ENCODE peak calls at places on chromosomes 1 and 21, in four cellular contexts. W is tibial nerve, U is A549, G is stomach. M is an unnamed sample.
A peak's percentile ranks its signal among the peaks of the same experiment; 100 is the strongest.

GRCh38 chr21:41901099-41901498 is 22.0 kb upstream of the PRDM15 start:
- DNase-seq in W (no peak), U (no peak), G (peak; percentile 53), M (no peak)

GRCh38 chr1:55245781-55246180 is 30.6 kb upstream of the USP24 start:
- DNase-seq in W (no peak), U (no peak), G (no peak), M (no peak)

GRCh38 chr1:6414443-6414844 is 5.3 kb downstream of the HES2 start:
- DNase-seq in W (no peak), U (peak; percentile 59), G (no peak), M (no peak)

GRCh38 chr1:111399792-111400610 is 27.5 kb downstream of the OVGP1 start:
- DNase-seq in W (peak; percentile 36), U (peak; percentile 33), G (peak; percentile 63), M (peak; percentile 52)

GRCh38 chr21:14602418-14602987 is 56.4 kb upstream of the SAMSN1 start:
- DNase-seq in W (no peak), U (no peak), G (no peak), M (no peak)

GRCh38 chr1:228073870-228074545 is 8.5 kb upstream of the ARF1 start:
- DNase-seq in W (no peak), U (no peak), G (peak; percentile 31), M (no peak)

GRCh38 chr1:229129306-229130027 is 141.4 kb upstream of the RAB4A start:
- DNase-seq in W (no peak), U (no peak), G (no peak), M (no peak)

GRCh38 chr1:45622267-45622890 is 1.5 kb downstream of the CCDC17 start:
- DNase-seq in W (no peak), U (peak; percentile 7), G (no peak), M (no peak)

GRCh38 chr1:110058591-110058990 is 11.9 kb downstream of the ALX3 start:
- DNase-seq in W (no peak), U (no peak), G (no peak), M (no peak)

GRCh38 chr1:189499736-189500135 is 977.9 kb downstream of the BRINP3 start:
- DNase-seq in W (no peak), U (peak; percentile 3), G (no peak), M (no peak)

GRCh38 chr21:44871576-44872265 is 1.8 kb downstream of the PTTG1IP start:
- DNase-seq in W (no peak), U (peak; percentile 39), G (peak; percentile 68), M (no peak)

GRCh38 chr1:246602194-246602593 is 35.9 kb downstream of the CNST start:
- DNase-seq in W (no peak), U (no peak), G (no peak), M (no peak)

GRCh38 chr21:36059823-36060158 is 535 bp downstream of the SETD4 start:
- DNase-seq in W (no peak), U (no peak), G (peak; percentile 30), M (no peak)

GRCh38 chr1:100921110-100921706 is 25.3 kb downstream of the SLC30A7 start:
- DNase-seq in W (no peak), U (peak; percentile 45), G (no peak), M (no peak)

GRCh38 chr1:53142226-53142853 is at the start of gene SLC1A7:
- DNase-seq in W (no peak), U (no peak), G (no peak), M (no peak)

GRCh38 chr1:29396438-29397255 is 160.3 kb downstream of the PTPRU start:
- DNase-seq in W (no peak), U (no peak), G (no peak), M (no peak)

GRCh38 chr1:229863651-229864545 is 203.1 kb upstream of the GALNT2 start:
- DNase-seq in W (no peak), U (no peak), G (no peak), M (no peak)

GRCh38 chr1:38151399-38151798 is 104.8 kb upstream of the POU3F1 start:
- DNase-seq in W (no peak), U (no peak), G (no peak), M (no peak)

GRCh38 chr1:233868461-233868860 is 36.0 kb upstream of the SLC35F3 start:
- DNase-seq in W (no peak), U (no peak), G (no peak), M (no peak)

GRCh38 chr21:42075686-42076471 is 4.8 kb downstream of the UMODL1 start:
- DNase-seq in W (no peak), U (no peak), G (no peak), M (no peak)

GRCh38 chr1:81505831-81506230 is 294.9 kb upstream of the ADGRL2 start:
- DNase-seq in W (no peak), U (no peak), G (no peak), M (no peak)

GRCh38 chr1:23169727-23170335 is 1.2 kb upstream of the LUZP1 start:
- DNase-seq in W (peak; percentile 36), U (peak; percentile 43), G (no peak), M (peak; percentile 95)

GRCh38 chr1:21256776-21257175 is 33.5 kb downstream of the ECE1 start:
- DNase-seq in W (no peak), U (no peak), G (no peak), M (no peak)

GRCh38 chr1:226814751-226815496 is 55.5 kb upstream of the PSEN2 start:
- DNase-seq in W (no peak), U (peak; percentile 57), G (peak; percentile 63), M (no peak)

GRCh38 chr1:236451796-236452373 is 57.8 kb downstream of the EDARADD start:
- DNase-seq in W (no peak), U (peak; percentile 46), G (peak; percentile 37), M (no peak)

GRCh38 chr1:26602378-26602959 is 72.9 kb downstream of the RPS6KA1 start:
- DNase-seq in W (no peak), U (peak; percentile 48), G (no peak), M (no peak)

GRCh38 chr21:42669069-42669468 is 15.6 kb downstream of the PDE9A start:
- DNase-seq in W (no peak), U (no peak), G (no peak), M (no peak)

GRCh38 chr1:18354657-18355056 is 126.1 kb upstream of the KLHDC7A start:
- DNase-seq in W (no peak), U (no peak), G (no peak), M (no peak)

GRCh38 chr1:225378880-225379279 is 49.0 kb downstream of the LBR start:
- DNase-seq in W (no peak), U (peak; percentile 19), G (no peak), M (no peak)

GRCh38 chr1:61184714-61185106 is 102.3 kb downstream of the NFIA start:
- DNase-seq in W (no peak), U (no peak), G (no peak), M (no peak)

GRCh38 chr1:204591473-204592090 is 75.4 kb downstream of the MDM4 start:
- DNase-seq in W (no peak), U (no peak), G (no peak), M (no peak)

GRCh38 chr1:105072446-105072845 is 1322.7 kb downstream of the AMY1C start:
- DNase-seq in W (no peak), U (no peak), G (no peak), M (no peak)

GRCh38 chr1:190478193-190479007 is 736 bp upstream of the BRINP3 start:
- DNase-seq in W (no peak), U (peak; percentile 24), G (no peak), M (no peak)

GRCh38 chr1:1032428-1032827 is 12.5 kb downstream of the AGRN start:
- DNase-seq in W (no peak), U (no peak), G (peak; percentile 61), M (no peak)

GRCh38 chr21:31108969-31109368 is 70.7 kb upstream of the KRTAP19-8 start:
- DNase-seq in W (no peak), U (no peak), G (no peak), M (no peak)

GRCh38 chr1:170668301-170668789 is 4.4 kb downstream of the PRRX1 start:
- DNase-seq in W (no peak), U (no peak), G (no peak), M (no peak)

GRCh38 chr1:53519412-53519811 is 60.2 kb downstream of the DMRTB1 start:
- DNase-seq in W (no peak), U (no peak), G (no peak), M (no peak)

GRCh38 chr1:2966435-2966834 is 54.8 kb upstream of the ACTRT2 start:
- DNase-seq in W (no peak), U (no peak), G (no peak), M (no peak)

GRCh38 chr1:27659497-27660299 is 12.3 kb downstream of the IFI6 start:
- DNase-seq in W (peak; percentile 87), U (peak; percentile 79), G (peak; percentile 94), M (no peak)
- TF ChIP-seq POLR2A in W (peak; percentile 25), U (peak; percentile 47), G (no peak), M (no peak)

DNA sequence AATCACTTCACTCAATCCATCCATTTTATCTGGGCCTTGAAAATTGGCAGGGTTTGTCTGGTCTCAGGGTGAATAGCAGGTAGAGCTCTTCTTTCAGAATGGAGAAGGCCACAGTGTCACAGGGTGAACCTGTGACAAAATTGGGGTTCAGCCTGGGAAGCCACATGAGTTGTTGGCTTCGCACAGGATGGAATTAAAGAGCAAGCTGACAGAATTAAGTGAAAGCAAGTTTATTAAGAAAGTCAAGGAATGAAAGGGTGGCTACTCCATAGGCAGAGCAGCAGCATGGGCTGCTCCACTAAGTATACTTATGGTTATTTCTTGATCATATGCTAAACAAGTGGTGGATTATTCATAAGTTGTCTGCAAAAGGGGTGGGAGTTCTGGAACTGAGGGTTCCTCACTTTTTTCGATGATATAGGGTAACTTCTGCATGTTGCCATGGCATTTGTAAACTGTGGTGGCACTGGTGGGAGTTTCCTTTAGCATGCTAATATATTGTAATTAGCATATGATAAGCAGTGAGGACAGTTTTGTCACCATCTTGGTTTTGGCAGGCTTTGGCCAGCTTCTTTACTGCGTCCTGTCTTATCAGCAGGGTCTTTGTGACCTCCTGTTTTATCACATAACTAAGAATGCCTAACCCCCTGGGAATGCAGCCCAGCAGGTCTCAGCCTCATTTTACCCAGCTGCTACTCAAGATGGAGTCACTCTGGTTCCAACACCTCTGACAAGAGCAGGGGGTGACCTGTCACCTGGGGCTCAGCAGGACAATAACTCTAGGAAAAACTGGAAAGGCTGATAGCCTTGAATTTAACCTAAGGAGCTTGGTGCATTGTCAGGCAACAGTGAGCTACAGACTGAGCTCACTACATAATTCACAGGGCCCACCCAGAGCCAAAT is 5.1 kb downstream of the IFNAR2 start:
- DNase-seq in W (no peak), U (no peak), G (no peak), M (no peak)
- TF ChIP-seq POLR2A in W (no peak), U (no peak), G (no peak), M (no peak)

GRCh38 chr1:147225193-147225730 is at the start of gene FMO5:
- DNase-seq in W (peak; percentile 39), U (peak; percentile 73), G (peak; percentile 78), M (no peak)
- TF ChIP-seq POLR2A in W (no peak), U (no peak), G (no peak), M (no peak)

GRCh38 chr1:215883004-215883403 is 315.9 kb downstream of the KCTD3 start:
- DNase-seq in W (no peak), U (no peak), G (no peak), M (no peak)
- TF ChIP-seq POLR2A in W (no peak), U (no peak), G (no peak), M (no peak)